ENCODE peak calls at places on chromosomes 6 and 20, in six cellular contexts. Q is ascending aorta, Z is AG10803, B is HFF-Myc, W is AG04449, C is psoas muscle. A is an unnamed sample.

GRCh38 chr6:63816979-63817436 is 181.4 kb downstream of the PHF3 start:
- DNase-seq in Q (no peak), Z (no peak), B (no peak), W (no peak), C (no peak), A (peak; percentile 33)

GRCh38 chr20:1431158-1431557 is 35.5 kb downstream of the NSFL1C start:
- DNase-seq in Q (no peak), Z (no peak), B (no peak), W (no peak), C (no peak), A (no peak)

GRCh38 chr20:44034965-44035635 is 120.4 kb downstream of the TOX2 start:
- DNase-seq in Q (peak; percentile 33), Z (no peak), B (no peak), W (no peak), C (no peak), A (no peak)

GRCh38 chr20:15875446-15875845 is 697.8 kb downstream of the KIF16B start:
- DNase-seq in Q (no peak), Z (no peak), B (no peak), W (no peak), C (no peak), A (no peak)

GRCh38 chr20:50133041-50133440 is 20.1 kb upstream of the UBE2V1 start:
- DNase-seq in Q (no peak), Z (no peak), B (no peak), W (no peak), C (no peak), A (no peak)

GRCh38 chr6:11732036-11732545 is 46.5 kb downstream of the ADTRP start:
- DNase-seq in Q (peak; percentile 94), Z (peak; percentile 97), B (no peak), W (no peak), C (peak; percentile 85), A (peak; percentile 65)

GRCh38 chr6:71463061-71463460 is 174.4 kb downstream of the OGFRL1 start:
- DNase-seq in Q (no peak), Z (no peak), B (no peak), W (no peak), C (no peak), A (peak; percentile 77)

GRCh38 chr6:23637296-23637695 is 488.7 kb upstream of the NRSN1 start:
- DNase-seq in Q (no peak), Z (no peak), B (no peak), W (no peak), C (no peak), A (no peak)

GRCh38 chr6:75600694-75601265 is 900 bp upstream of the SENP6 start:
- DNase-seq in Q (no peak), Z (no peak), B (no peak), W (no peak), C (no peak), A (no peak)

GRCh38 chr6:139588076-139588639 is 213.7 kb upstream of the CITED2 start:
- DNase-seq in Q (no peak), Z (no peak), B (no peak), W (no peak), C (no peak), A (peak; percentile 97)

GRCh38 chr6:117547688-117548621 is 54.4 kb downstream of the GOPC start:
- DNase-seq in Q (peak; percentile 86), Z (peak; percentile 34), B (peak; percentile 42), W (no peak), C (peak; percentile 91), A (peak; percentile 45)

GRCh38 chr6:142592876-142593275 is 291.1 kb downstream of the ADGRG6 start:
- DNase-seq in Q (no peak), Z (no peak), B (no peak), W (no peak), C (no peak), A (no peak)

GRCh38 chr20:57811373-57812020 is 101.7 kb upstream of the PMEPA1 start:
- DNase-seq in Q (no peak), Z (no peak), B (no peak), W (no peak), C (no peak), A (no peak)

GRCh38 chr6:165146456-165146855 is 162.9 kb downstream of the C6orf118 start:
- DNase-seq in Q (no peak), Z (no peak), B (no peak), W (no peak), C (no peak), A (no peak)

GRCh38 chr20:47133809-47134456 is 222.6 kb downstream of the ZMYND8 start:
- DNase-seq in Q (no peak), Z (peak; percentile 83), B (no peak), W (no peak), C (peak; percentile 53), A (peak; percentile 70)

GRCh38 chr6:152904678-152905077 is 78.2 kb downstream of the FBXO5 start:
- DNase-seq in Q (no peak), Z (no peak), B (no peak), W (no peak), C (no peak), A (no peak)

GRCh38 chr20:49615401-49616153 is 47.6 kb upstream of the PTGIS start:
- DNase-seq in Q (peak; percentile 76), Z (no peak), B (no peak), W (no peak), C (peak; percentile 93), A (no peak)

GRCh38 chr20:49669601-49670189 is 44.0 kb downstream of the B4GALT5 start:
- DNase-seq in Q (no peak), Z (peak; percentile 38), B (no peak), W (no peak), C (no peak), A (peak; percentile 21)

GRCh38 chr6:6730831-6731230 is 142.3 kb downstream of the LY86 start:
- DNase-seq in Q (no peak), Z (peak; percentile 96), B (peak; percentile 86), W (peak; percentile 78), C (peak; percentile 95), A (peak; percentile 85)

GRCh38 chr6:170445487-170445886 is 107.6 kb downstream of the PSMB1 start:
- DNase-seq in Q (peak; percentile 24), Z (no peak), B (no peak), W (no peak), C (peak; percentile 77), A (peak; percentile 51)

GRCh38 chr6:22112490-22112889 is 184.3 kb downstream of the PRL start:
- DNase-seq in Q (no peak), Z (peak; percentile 11), B (no peak), W (no peak), C (no peak), A (no peak)

GRCh38 chr6:31125586-31126363 is 5.5 kb upstream of the CDSN start:
- DNase-seq in Q (no peak), Z (peak; percentile 88), B (no peak), W (peak; percentile 65), C (no peak), A (peak; percentile 63)

GRCh38 chr20:47574616-47575401 is 73.1 kb downstream of the NCOA3 start:
- DNase-seq in Q (no peak), Z (no peak), B (peak; percentile 41), W (no peak), C (no peak), A (no peak)

GRCh38 chr6:89375902-89376301 is 23.4 kb upstream of the UBE2J1 start:
- DNase-seq in Q (no peak), Z (no peak), B (no peak), W (no peak), C (no peak), A (no peak)

GRCh38 chr20:62886709-62887058 is 25.1 kb upstream of the TCFL5 start:
- DNase-seq in Q (no peak), Z (no peak), B (no peak), W (no peak), C (no peak), A (no peak)

GRCh38 chr20:62887860-62888239 is 26.2 kb upstream of the TCFL5 start:
- DNase-seq in Q (no peak), Z (no peak), B (no peak), W (no peak), C (peak; percentile 41), A (peak; percentile 14)

GRCh38 chr20:62888406-62888805 is 26.8 kb upstream of the TCFL5 start:
- DNase-seq in Q (no peak), Z (no peak), B (no peak), W (no peak), C (peak; percentile 27), A (no peak)

GRCh38 chr20:62885808-62886708 is 24.4 kb upstream of the TCFL5 start:
- DNase-seq in Q (no peak), Z (no peak), B (no peak), W (no peak), C (peak; percentile 26), A (peak; percentile 20)

GRCh38 chr20:62887147-62887859 is 25.7 kb upstream of the TCFL5 start:
- DNase-seq in Q (no peak), Z (peak; percentile 83), B (no peak), W (peak; percentile 33), C (peak; percentile 64), A (peak; percentile 98)
- TF ChIP-seq CTCF in Q (no peak), Z (peak; percentile 20), B (no peak), W (no peak), C (no peak), A (peak; percentile 40)

DNA sequence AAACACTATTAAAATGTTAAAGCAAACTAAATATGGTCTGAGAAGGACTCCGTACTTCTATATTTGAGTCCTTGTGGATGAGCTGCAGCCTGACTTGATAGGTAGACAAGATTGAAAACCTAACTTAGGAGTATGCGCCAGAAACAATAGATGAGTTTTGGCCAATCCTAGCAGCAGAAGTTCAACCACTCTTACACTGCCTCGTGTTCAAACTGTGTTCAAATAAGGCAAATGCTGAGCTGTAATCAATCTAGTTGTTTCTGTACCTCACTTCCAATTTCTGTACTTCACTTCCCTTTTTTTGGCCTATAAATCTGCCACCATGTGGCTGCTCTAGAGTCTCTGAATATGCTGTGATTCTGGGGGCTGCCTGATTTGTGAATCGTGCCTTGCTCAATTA is 13.2 kb upstream of the SERINC1 start:
- DNase-seq in Q (no peak), Z (no peak), B (no peak), W (no peak), C (no peak), A (peak; percentile 11)
- H3K4me3 ChIP-seq in Q (no peak overlapping the region), Z (no peak overlapping the region), B (no peak overlapping the region), W (no peak overlapping the region), C (no peak overlapping the region), A (peak overlapping the region; percentile 69)

DNA sequence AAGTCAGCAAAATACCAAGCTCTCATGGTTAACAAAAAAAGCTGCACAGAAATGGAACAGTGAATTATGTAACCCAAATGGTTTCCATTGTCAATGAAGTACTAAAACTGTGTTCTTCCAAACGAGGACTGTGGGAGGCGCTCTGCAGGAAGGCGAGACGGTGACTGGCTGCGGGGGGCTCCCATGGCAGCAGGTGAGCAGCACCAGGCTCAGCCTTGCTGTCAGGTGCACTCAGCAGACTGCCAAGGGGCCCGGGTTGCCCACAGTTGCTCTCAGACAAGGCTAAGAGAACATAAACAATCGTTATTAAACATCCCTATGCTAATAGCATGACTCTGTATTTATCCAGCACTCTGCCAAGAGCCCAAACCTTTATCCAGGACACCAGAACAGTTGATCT is 630.3 kb upstream of the ARID1B start:
- DNase-seq in Q (no peak), Z (no peak), B (no peak), W (no peak), C (no peak), A (no peak)
- TF ChIP-seq CTCF in Q (no peak), Z (no peak), B (no peak), W (no peak), C (no peak), A (no peak)

GRCh38 chr6:147821266-147821665 is 312.8 kb downstream of the SAMD5 start:
- DNase-seq in Q (no peak), Z (no peak), B (no peak), W (no peak), C (no peak), A (no peak)

DNA sequence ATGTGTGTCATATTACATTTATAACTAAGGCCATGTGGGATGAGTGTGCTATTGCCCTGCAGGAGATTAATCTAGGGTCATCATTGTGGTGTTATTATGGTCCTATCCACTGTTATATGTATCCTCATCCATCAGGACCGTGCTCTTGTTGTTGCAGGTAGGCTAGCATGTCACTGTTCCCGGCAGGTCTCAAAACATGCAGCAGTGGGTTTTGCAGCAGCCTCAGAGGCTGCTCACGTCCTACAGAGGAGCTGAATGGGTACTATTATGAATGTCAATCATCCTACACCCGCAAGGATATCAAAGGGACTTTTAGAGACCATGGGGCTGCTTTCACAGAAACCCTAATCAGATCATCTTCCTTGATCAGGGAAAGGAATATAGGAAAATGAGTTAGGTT is 318.2 kb downstream of the SAMD5 start:
- DNase-seq in Q (no peak), Z (no peak), B (no peak), W (no peak), C (no peak), A (no peak)
- H3K4me3 ChIP-seq in Q (no peak overlapping the region), Z (no peak overlapping the region), B (no peak overlapping the region), W (no peak overlapping the region), C (no peak overlapping the region), A (no peak overlapping the region)